ENCODE peak calls at places on chromosomes 11 and 22, in six cellular contexts. V, L, I, Z, N and A are unnamed samples.

GRCh38 chr11:82523141-82523540 is 210.5 kb downstream of the FAM181B start:
- DNase-seq in V (no peak), N (no peak), L (no peak), I (no peak), Z (no peak), A (no peak)

GRCh38 chr22:44648821-44649566 is 53.0 kb upstream of the PRR5 start:
- DNase-seq in L (peak; percentile 64), I (no peak), N (peak; percentile 32), V (peak; percentile 98), Z (no peak), A (no peak)

GRCh38 chr11:11555228-11555627 is 66.6 kb downstream of the GALNT18 start:
- DNase-seq in L (peak; percentile 62), N (peak; percentile 73), I (no peak), V (no peak), Z (no peak), A (no peak)

GRCh38 chr11:13114566-13115465 is 105.7 kb downstream of the RASSF10 start:
- DNase-seq in Z (no peak), L (no peak), V (no peak), N (peak; percentile 48), I (peak; percentile 63), A (peak; percentile 16)

GRCh38 chr11:65903715-65904114 is 3.5 kb upstream of the FOSL1 start:
- DNase-seq in I (no peak), L (no peak), V (no peak), Z (no peak), N (no peak), A (no peak)

GRCh38 chr11:126791991-126792390 is 208.6 kb downstream of the KIRREL3 start:
- DNase-seq in Z (no peak), V (peak; percentile 49), L (no peak), N (no peak), I (no peak), A (no peak)

GRCh38 chr11:76166314-76166713 is 40.0 kb downstream of the WNT11 start:
- DNase-seq in N (no peak), I (no peak), L (peak; percentile 36), V (no peak), Z (no peak), A (no peak)

GRCh38 chr22:37848587-37849088 is 581 bp upstream of the EIF3L start:
- DNase-seq in V (peak; percentile 16), N (no peak), I (peak; percentile 42), L (no peak), Z (peak; percentile 38), A (no peak)

GRCh38 chr11:43687120-43687791 is 6.7 kb downstream of the HSD17B12 start:
- DNase-seq in L (peak; percentile 71), Z (no peak), N (peak; percentile 51), I (no peak), V (peak; percentile 19), A (no peak)

GRCh38 chr11:123235117-123235686 is 40.2 kb upstream of the CLMP start:
- DNase-seq in Z (peak; percentile 18), L (peak; percentile 68), I (peak; percentile 43), V (no peak), N (peak; percentile 55), A (no peak)

GRCh38 chr11:37171451-37171850 is 573.4 kb upstream of the RAG2 start:
- DNase-seq in N (no peak), Z (no peak), I (no peak), L (no peak), V (no peak), A (no peak)

GRCh38 chr11:2516276-2517015 is 71.6 kb downstream of the KCNQ1 start:
- DNase-seq in V (no peak), N (no peak), I (no peak), L (no peak), Z (no peak), A (peak; percentile 4)

DNA sequence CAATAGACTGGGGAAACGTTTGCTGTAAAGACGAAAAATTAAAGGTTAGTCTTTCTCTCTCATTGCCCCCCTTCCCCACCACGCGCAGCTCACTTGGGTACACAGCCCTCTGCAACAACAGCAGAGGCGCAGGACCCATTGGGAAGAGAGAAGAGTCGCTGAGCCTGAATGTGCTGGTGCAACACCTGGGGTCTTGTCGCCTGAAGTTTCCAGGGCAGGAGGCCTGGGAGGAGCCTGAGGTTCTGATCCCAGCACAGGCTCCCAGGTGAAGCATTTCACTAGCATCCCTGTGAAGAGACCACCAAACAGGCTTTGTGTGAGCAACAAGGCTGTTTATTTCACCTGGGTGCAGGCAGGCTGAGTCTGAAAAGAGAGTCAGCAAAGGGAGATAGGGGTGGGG is 116.2 kb upstream of the NTM start:
- DNase-seq in Z (no peak), L (no peak), I (no peak), V (no peak), N (no peak), A (no peak)
- H3K27ac ChIP-seq in Z (no peak overlapping the region), L (no peak overlapping the region), I (no peak overlapping the region), V (no peak overlapping the region), N (no peak overlapping the region), A (no peak overlapping the region)

DNA sequence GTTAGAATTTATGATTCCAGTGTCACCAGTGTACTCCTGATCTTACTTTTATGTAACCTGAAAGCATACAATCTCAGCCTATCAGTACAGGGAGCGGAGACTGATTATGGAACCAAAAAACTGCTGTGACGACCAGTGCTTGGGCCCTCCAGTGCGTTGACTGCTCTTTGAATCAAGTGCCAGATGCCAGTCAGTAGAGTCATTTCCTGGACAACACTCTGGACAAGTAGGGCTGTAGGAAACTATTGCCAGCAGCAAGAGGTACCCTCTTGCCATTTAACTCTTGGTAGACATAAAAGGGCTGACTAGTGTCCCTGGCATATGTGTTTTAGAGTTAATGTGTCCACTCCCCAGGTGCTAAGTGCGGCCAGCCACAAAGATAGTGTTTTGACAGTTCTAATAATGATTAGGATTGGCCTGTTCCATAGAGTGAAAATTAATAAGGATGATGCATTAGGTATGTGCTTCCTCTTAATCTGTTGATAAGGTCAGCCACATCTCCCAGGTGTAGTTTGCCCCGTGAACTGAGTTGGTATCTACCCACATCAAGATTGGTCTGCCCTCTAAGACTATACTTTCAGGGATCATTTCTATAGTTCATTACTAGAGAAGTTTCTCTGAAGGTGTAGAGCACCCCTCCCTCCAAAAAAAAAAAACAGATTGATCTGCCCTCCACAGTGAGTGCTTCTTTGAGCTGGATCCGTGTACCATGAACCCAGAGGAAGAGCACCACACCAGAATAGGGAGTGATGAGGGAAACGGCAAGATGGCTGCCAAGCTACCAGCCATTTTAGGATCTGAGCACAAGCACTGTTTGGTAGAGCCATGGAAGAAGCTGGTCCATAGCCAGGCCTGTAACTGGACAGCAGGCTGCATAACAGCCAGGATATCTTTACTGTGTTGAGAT is 20.7 kb upstream of the AIFM3 start:
- DNase-seq in I (no peak), L (no peak), N (no peak), Z (no peak), V (peak; percentile 34), A (no peak)
- H3K27ac ChIP-seq in I (no peak overlapping the region), L (peak overlapping the region; percentile 71), N (peak overlapping the region; percentile 57), Z (no peak overlapping the region), V (no peak overlapping the region), A (no peak overlapping the region)

GRCh38 chr11:115222218-115222862 is 281.9 kb downstream of the CADM1 start:
- DNase-seq in L (no peak), N (no peak), V (peak; percentile 98), Z (peak; percentile 68), I (peak; percentile 86), A (no peak)
- H3K27ac ChIP-seq in L (peak overlapping the region; percentile 88), N (peak overlapping the region; percentile 37), V (no peak overlapping the region), Z (peak overlapping the region; percentile 89), I (peak overlapping the region; percentile 71), A (no peak overlapping the region)

DNA sequence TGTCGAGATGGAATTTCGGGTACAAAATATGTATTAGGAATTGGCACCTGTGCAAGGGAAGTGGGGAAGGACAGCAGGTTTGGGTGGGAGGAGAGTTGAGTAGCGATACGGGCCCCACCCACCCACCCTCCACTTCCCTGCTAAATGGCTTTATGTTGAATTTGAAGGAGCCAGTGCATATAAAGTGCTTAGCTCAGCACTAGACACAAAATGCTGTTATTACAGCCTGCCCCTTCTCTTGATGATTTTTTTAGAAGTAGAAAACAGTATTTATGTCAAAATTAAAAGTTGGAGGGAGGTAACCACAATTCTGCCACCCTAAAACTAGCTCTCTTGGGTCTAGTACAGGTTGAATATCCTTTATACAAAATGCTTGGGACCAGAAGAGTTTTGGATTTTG is 59.3 kb upstream of the SUSD2 start:
- DNase-seq in L (no peak), Z (no peak), I (no peak), V (no peak), N (no peak), A (no peak)
- H3K27ac ChIP-seq in L (no peak overlapping the region), Z (no peak overlapping the region), I (no peak overlapping the region), V (no peak overlapping the region), N (no peak overlapping the region), A (no peak overlapping the region)

DNA sequence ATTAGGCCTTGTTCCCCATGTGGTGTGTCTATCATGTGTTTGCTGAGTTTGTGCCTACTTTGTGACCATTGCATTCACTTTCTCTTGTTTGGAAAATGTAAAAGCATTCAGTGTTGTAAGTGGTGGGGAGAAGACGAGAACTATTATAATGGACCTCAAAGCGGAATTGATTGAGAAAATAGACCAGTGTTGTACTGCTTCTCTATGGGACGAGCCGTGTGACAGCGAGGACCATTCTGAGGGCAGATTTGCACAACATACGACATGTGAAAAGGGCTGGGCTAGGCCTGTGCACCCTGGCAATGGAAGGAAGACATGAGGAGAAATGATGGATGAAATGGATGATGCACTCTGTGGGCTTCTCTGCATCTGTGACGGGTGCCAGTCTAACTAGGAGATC is 233.5 kb downstream of the DSCAML1 start:
- DNase-seq in I (no peak), V (no peak), L (no peak), N (no peak), Z (no peak), A (no peak)
- H3K27ac ChIP-seq in I (no peak overlapping the region), V (no peak overlapping the region), L (no peak overlapping the region), N (no peak overlapping the region), Z (no peak overlapping the region), A (no peak overlapping the region)

GRCh38 chr11:17421781-17422180 is 33.3 kb upstream of the KCNJ11 start:
- DNase-seq in I (no peak), V (no peak), L (peak; percentile 67), Z (no peak), N (peak; percentile 3), A (no peak)

GRCh38 chr11:17418437-17418836 is 30.0 kb upstream of the KCNJ11 start:
- DNase-seq in Z (no peak), N (no peak), I (no peak), L (no peak), V (no peak), A (no peak)

GRCh38 chr11:17428261-17428660 is 39.8 kb upstream of the KCNJ11 start:
- DNase-seq in L (no peak), V (no peak), N (no peak), Z (no peak), I (no peak), A (no peak)

GRCh38 chr11:17428930-17429329 is 40.5 kb upstream of the KCNJ11 start:
- DNase-seq in V (no peak), L (no peak), Z (no peak), N (no peak), I (no peak), A (no peak)

GRCh38 chr11:17423533-17424310 is 35.3 kb upstream of the KCNJ11 start:
- DNase-seq in N (peak; percentile 16), Z (no peak), V (no peak), I (peak; percentile 29), L (no peak), A (peak; percentile 75)
- H3K27ac ChIP-seq in N (no peak overlapping the region), Z (no peak overlapping the region), V (no peak overlapping the region), I (no peak overlapping the region), L (no peak overlapping the region), A (no peak overlapping the region)